ENCODE peak calls at places on chromosomes 3 and 15, in nine cellular contexts. One of them, this sample, is unnamed.

GRCh38 chr15:77354064-77354463 is 65.8 kb downstream of the PEAK1 start:
- DNase-seq in MCF 10A: peak
- DNase-seq in NCI-H345: no peak
- DNase-seq in GDM1: no peak
- DNase-seq in naive thymus-derived CD8-positive, alpha-beta T cell: no peak
- DNase-seq in amygdala: no peak
- DNase-seq in left lobe of liver: no peak
- DNase-seq in psoas muscle: no peak
- DNase-seq in tibial artery: no peak
- DNase-seq in this sample: no peak

GRCh38 chr3:187967982-187968381 is 186.0 kb upstream of the LPP start:
- DNase-seq in MCF 10A: peak
- DNase-seq in NCI-H345: no peak
- DNase-seq in GDM1: no peak
- DNase-seq in naive thymus-derived CD8-positive, alpha-beta T cell: no peak
- DNase-seq in amygdala: no peak
- DNase-seq in left lobe of liver: no peak
- DNase-seq in psoas muscle: no peak
- DNase-seq in tibial artery: no peak
- DNase-seq in this sample: no peak

GRCh38 chr3:108669211-108669610 is 79.7 kb downstream of the DZIP3 start:
- DNase-seq in MCF 10A: no peak
- DNase-seq in NCI-H345: no peak
- DNase-seq in GDM1: no peak
- DNase-seq in naive thymus-derived CD8-positive, alpha-beta T cell: no peak
- DNase-seq in amygdala: no peak
- DNase-seq in left lobe of liver: no peak
- DNase-seq in psoas muscle: no peak
- DNase-seq in tibial artery: no peak
- DNase-seq in this sample: no peak

GRCh38 chr15:39140060-39140604 is 440.7 kb upstream of the THBS1 start:
- DNase-seq in MCF 10A: peak
- DNase-seq in NCI-H345: no peak
- DNase-seq in GDM1: no peak
- DNase-seq in naive thymus-derived CD8-positive, alpha-beta T cell: no peak
- DNase-seq in amygdala: no peak
- DNase-seq in left lobe of liver: no peak
- DNase-seq in psoas muscle: no peak
- DNase-seq in tibial artery: no peak
- DNase-seq in this sample: no peak

GRCh38 chr3:187769771-187770170 is 24.5 kb upstream of the BCL6 start:
- DNase-seq in MCF 10A: no peak
- DNase-seq in NCI-H345: no peak
- DNase-seq in GDM1: no peak
- DNase-seq in naive thymus-derived CD8-positive, alpha-beta T cell: no peak
- DNase-seq in amygdala: no peak
- DNase-seq in left lobe of liver: no peak
- DNase-seq in psoas muscle: no peak
- DNase-seq in tibial artery: no peak
- DNase-seq in this sample: no peak

GRCh38 chr15:76127169-76127568 is 67.4 kb downstream of the TMEM266 start:
- DNase-seq in MCF 10A: no peak
- DNase-seq in NCI-H345: no peak
- DNase-seq in GDM1: no peak
- DNase-seq in naive thymus-derived CD8-positive, alpha-beta T cell: no peak
- DNase-seq in amygdala: no peak
- DNase-seq in left lobe of liver: no peak
- DNase-seq in psoas muscle: no peak
- DNase-seq in tibial artery: no peak
- DNase-seq in this sample: no peak

GRCh38 chr3:63467392-63467791 is 185.1 kb upstream of the SNTN start:
- DNase-seq in MCF 10A: no peak
- DNase-seq in NCI-H345: peak
- DNase-seq in GDM1: no peak
- DNase-seq in naive thymus-derived CD8-positive, alpha-beta T cell: no peak
- DNase-seq in amygdala: no peak
- DNase-seq in left lobe of liver: no peak
- DNase-seq in psoas muscle: no peak
- DNase-seq in tibial artery: no peak
- DNase-seq in this sample: no peak

GRCh38 chr3:52848617-52849016 is 13.8 kb upstream of the MUSTN1 start:
- DNase-seq in MCF 10A: peak
- DNase-seq in NCI-H345: no peak
- DNase-seq in GDM1: no peak
- DNase-seq in naive thymus-derived CD8-positive, alpha-beta T cell: no peak
- DNase-seq in amygdala: no peak
- DNase-seq in left lobe of liver: no peak
- DNase-seq in psoas muscle: peak
- DNase-seq in tibial artery: peak
- DNase-seq in this sample: no peak

GRCh38 chr15:64596701-64597468 is 136.5 kb downstream of the ZNF609 start:
- DNase-seq in MCF 10A: peak
- DNase-seq in NCI-H345: peak
- DNase-seq in GDM1: no peak
- DNase-seq in naive thymus-derived CD8-positive, alpha-beta T cell: peak
- DNase-seq in amygdala: no peak
- DNase-seq in left lobe of liver: no peak
- DNase-seq in psoas muscle: no peak
- DNase-seq in tibial artery: no peak
- DNase-seq in this sample: no peak

GRCh38 chr15:62512906-62513305 is 347.8 kb upstream of the C2CD4B start:
- DNase-seq in MCF 10A: no peak
- DNase-seq in NCI-H345: no peak
- DNase-seq in GDM1: no peak
- DNase-seq in naive thymus-derived CD8-positive, alpha-beta T cell: no peak
- DNase-seq in amygdala: no peak
- DNase-seq in left lobe of liver: no peak
- DNase-seq in psoas muscle: no peak
- DNase-seq in tibial artery: no peak
- DNase-seq in this sample: no peak

GRCh38 chr3:45592830-45593707 is 1.5 kb upstream of the LIMD1 start:
- DNase-seq in MCF 10A: peak
- DNase-seq in NCI-H345: peak
- DNase-seq in GDM1: peak
- DNase-seq in naive thymus-derived CD8-positive, alpha-beta T cell: peak
- DNase-seq in amygdala: peak
- DNase-seq in left lobe of liver: peak
- DNase-seq in psoas muscle: peak
- DNase-seq in tibial artery: peak
- DNase-seq in this sample: peak

GRCh38 chr3:23587513-23587912 is 218.2 kb upstream of the UBE2E1 start:
- DNase-seq in MCF 10A: no peak
- DNase-seq in NCI-H345: no peak
- DNase-seq in GDM1: no peak
- DNase-seq in naive thymus-derived CD8-positive, alpha-beta T cell: no peak
- DNase-seq in amygdala: no peak
- DNase-seq in left lobe of liver: no peak
- DNase-seq in psoas muscle: no peak
- DNase-seq in tibial artery: no peak
- DNase-seq in this sample: no peak

GRCh38 chr3:197501879-197502620 is 53.7 kb downstream of the BDH1 start:
- DNase-seq in MCF 10A: peak
- DNase-seq in NCI-H345: no peak
- DNase-seq in GDM1: no peak
- DNase-seq in naive thymus-derived CD8-positive, alpha-beta T cell: peak
- DNase-seq in amygdala: peak
- DNase-seq in left lobe of liver: peak
- DNase-seq in psoas muscle: no peak
- DNase-seq in tibial artery: no peak
- DNase-seq in this sample: peak

GRCh38 chr3:52790337-52790736 is 4.3 kb upstream of the ITIH3 start:
- DNase-seq in MCF 10A: no peak
- DNase-seq in NCI-H345: no peak
- DNase-seq in GDM1: no peak
- DNase-seq in naive thymus-derived CD8-positive, alpha-beta T cell: no peak
- DNase-seq in amygdala: no peak
- DNase-seq in left lobe of liver: no peak
- DNase-seq in psoas muscle: no peak
- DNase-seq in tibial artery: no peak
- DNase-seq in this sample: no peak

GRCh38 chr15:25175033-25175788 is 220.4 kb downstream of the SNRPN start:
- DNase-seq in MCF 10A: no peak
- DNase-seq in NCI-H345: no peak
- DNase-seq in GDM1: no peak
- DNase-seq in naive thymus-derived CD8-positive, alpha-beta T cell: no peak
- DNase-seq in amygdala: no peak
- DNase-seq in left lobe of liver: peak
- DNase-seq in psoas muscle: peak
- DNase-seq in tibial artery: no peak
- DNase-seq in this sample: no peak

GRCh38 chr3:29334652-29335189 is 53.9 kb downstream of the RBMS3 start:
- DNase-seq in MCF 10A: no peak
- DNase-seq in NCI-H345: no peak
- DNase-seq in GDM1: no peak
- DNase-seq in naive thymus-derived CD8-positive, alpha-beta T cell: no peak
- DNase-seq in amygdala: no peak
- DNase-seq in left lobe of liver: no peak
- DNase-seq in psoas muscle: no peak
- DNase-seq in tibial artery: no peak
- DNase-seq in this sample: no peak

GRCh38 chr3:127170794-127171193 is 22.1 kb upstream of the PRR23E start:
- DNase-seq in MCF 10A: peak
- DNase-seq in NCI-H345: peak
- DNase-seq in GDM1: no peak
- DNase-seq in naive thymus-derived CD8-positive, alpha-beta T cell: no peak
- DNase-seq in amygdala: no peak
- DNase-seq in left lobe of liver: no peak
- DNase-seq in psoas muscle: no peak
- DNase-seq in tibial artery: no peak
- DNase-seq in this sample: no peak

GRCh38 chr3:21041621-21042020 is 709.4 kb downstream of the ZNF385D start:
- DNase-seq in MCF 10A: peak
- DNase-seq in NCI-H345: no peak
- DNase-seq in GDM1: no peak
- DNase-seq in naive thymus-derived CD8-positive, alpha-beta T cell: no peak
- DNase-seq in amygdala: no peak
- DNase-seq in left lobe of liver: no peak
- DNase-seq in psoas muscle: no peak
- DNase-seq in tibial artery: no peak
- DNase-seq in this sample: no peak

This sample was measured in stimulated activated naive B cell treated with anti-CD40 and anti-IgM and Interleukin-4, amounts not matched to agents 10 μg/mL and 1 μg/mL and 100 μg/mL, for 72 hours.